ENCODE peak calls at places on chromosomes 5 and 9, in four cellular contexts. One of them, this sample, is unnamed.

GRCh38 chr5:59795141-59795540 is 98.4 kb downstream of the PDE4D start:
- DNase-seq in prostate gland: no peak
- DNase-seq in BE2C: no peak
- DNase-seq in colonic mucosa: no peak
- DNase-seq in this sample: no peak

GRCh38 chr9:15227491-15227890 is 79.5 kb downstream of the TTC39B start:
- DNase-seq in prostate gland: no peak
- DNase-seq in BE2C: no peak
- DNase-seq in colonic mucosa: no peak
- DNase-seq in this sample: no peak

GRCh38 chr9:108606408-108606807 is 249.4 kb downstream of the ACTL7B start:
- DNase-seq in prostate gland: no peak
- DNase-seq in BE2C: no peak
- DNase-seq in colonic mucosa: no peak
- DNase-seq in this sample: no peak

GRCh38 chr9:96556701-96557461 is 62.8 kb downstream of the CDC14B start:
- DNase-seq in prostate gland: no peak
- DNase-seq in BE2C: no peak
- DNase-seq in colonic mucosa: no peak
- DNase-seq in this sample: no peak

GRCh38 chr9:121285835-121286687 is 18.1 kb downstream of the GSN start:
- DNase-seq in prostate gland: peak; percentile 45
- DNase-seq in BE2C: no peak
- DNase-seq in colonic mucosa: peak; percentile 64
- DNase-seq in this sample: no peak

GRCh38 chr5:113214026-113214425 is 220.8 kb downstream of the TSSK1B start:
- DNase-seq in prostate gland: no peak
- DNase-seq in BE2C: no peak
- DNase-seq in colonic mucosa: no peak
- DNase-seq in this sample: no peak

GRCh38 chr9:126587187-126588185 is 26.2 kb upstream of the LMX1B start:
- DNase-seq in prostate gland: no peak
- DNase-seq in BE2C: peak; percentile 44
- DNase-seq in colonic mucosa: no peak
- DNase-seq in this sample: no peak

GRCh38 chr9:136852664-136853595 is 784 bp downstream of the MAMDC4 start:
- DNase-seq in prostate gland: no peak
- DNase-seq in BE2C: peak; percentile 13
- DNase-seq in colonic mucosa: peak; percentile 22
- DNase-seq in this sample: peak; percentile 18

GRCh38 chr5:56827043-56827442 is 11.7 kb downstream of the MAP3K1 start:
- DNase-seq in prostate gland: no peak
- DNase-seq in BE2C: peak; percentile 37
- DNase-seq in colonic mucosa: no peak
- DNase-seq in this sample: no peak

GRCh38 chr5:101370240-101370639 is 467.2 kb upstream of the ST8SIA4 start:
- DNase-seq in prostate gland: no peak
- DNase-seq in BE2C: no peak
- DNase-seq in colonic mucosa: no peak
- DNase-seq in this sample: no peak

GRCh38 chr5:172362755-172363154 is 79.2 kb upstream of the UBTD2 start:
- DNase-seq in prostate gland: no peak
- DNase-seq in BE2C: no peak
- DNase-seq in colonic mucosa: no peak
- DNase-seq in this sample: peak; percentile 56

GRCh38 chr5:169169786-169170185 is 131.2 kb downstream of the SLIT3 start:
- DNase-seq in prostate gland: no peak
- DNase-seq in BE2C: peak; percentile 67
- DNase-seq in colonic mucosa: no peak
- DNase-seq in this sample: no peak

GRCh38 chr9:84300271-84300670 is 40.3 kb downstream of the SLC28A3 start:
- DNase-seq in prostate gland: no peak
- DNase-seq in BE2C: no peak
- DNase-seq in colonic mucosa: no peak
- DNase-seq in this sample: no peak

GRCh38 chr9:29285818-29286217 is 1712.5 kb upstream of the C9orf72 start:
- DNase-seq in prostate gland: no peak
- DNase-seq in BE2C: no peak
- DNase-seq in colonic mucosa: no peak
- DNase-seq in this sample: no peak

GRCh38 chr5:160221082-160221481 is 8.2 kb upstream of the FABP6 start:
- DNase-seq in prostate gland: no peak
- DNase-seq in BE2C: no peak
- DNase-seq in colonic mucosa: no peak
- DNase-seq in this sample: no peak

GRCh38 chr5:1268666-1269065 is 26.2 kb downstream of the TERT start:
- DNase-seq in prostate gland: no peak
- DNase-seq in BE2C: no peak
- DNase-seq in colonic mucosa: no peak
- DNase-seq in this sample: no peak

GRCh38 chr5:141815051-141815795 is 63.0 kb downstream of the PCDH1 start:
- DNase-seq in prostate gland: no peak
- DNase-seq in BE2C: no peak
- DNase-seq in colonic mucosa: no peak
- DNase-seq in this sample: no peak
- TF ChIP-seq CTCF in prostate gland: no peak
- TF ChIP-seq CTCF in BE2C: no peak
- TF ChIP-seq CTCF in colonic mucosa: no peak
- TF ChIP-seq CTCF in this sample: no peak

GRCh38 chr9:123007269-123007668 is 26.2 kb upstream of the GPR21 start:
- DNase-seq in prostate gland: no peak
- DNase-seq in BE2C: no peak
- DNase-seq in colonic mucosa: no peak
- DNase-seq in this sample: no peak

GRCh38 chr9:123002754-123003153 is 30.7 kb upstream of the GPR21 start:
- DNase-seq in prostate gland: no peak
- DNase-seq in BE2C: no peak
- DNase-seq in colonic mucosa: no peak
- DNase-seq in this sample: no peak

GRCh38 chr9:123000371-123001068 is 32.9 kb upstream of the GPR21 start:
- DNase-seq in prostate gland: no peak
- DNase-seq in BE2C: no peak
- DNase-seq in colonic mucosa: no peak
- DNase-seq in this sample: no peak

GRCh38 chr9:123005964-123006363 is 27.5 kb upstream of the GPR21 start:
- DNase-seq in prostate gland: no peak
- DNase-seq in BE2C: no peak
- DNase-seq in colonic mucosa: no peak
- DNase-seq in this sample: no peak

GRCh38 chr9:123003467-123003866 is 30.0 kb upstream of the GPR21 start:
- DNase-seq in prostate gland: no peak
- DNase-seq in BE2C: no peak
- DNase-seq in colonic mucosa: no peak
- DNase-seq in this sample: no peak
- H3K4me3 ChIP-seq in prostate gland: no peak overlapping the region
- H3K4me3 ChIP-seq in BE2C: no peak overlapping the region
- H3K4me3 ChIP-seq in colonic mucosa: no peak overlapping the region
- H3K4me3 ChIP-seq in this sample: no peak overlapping the region

DNA sequence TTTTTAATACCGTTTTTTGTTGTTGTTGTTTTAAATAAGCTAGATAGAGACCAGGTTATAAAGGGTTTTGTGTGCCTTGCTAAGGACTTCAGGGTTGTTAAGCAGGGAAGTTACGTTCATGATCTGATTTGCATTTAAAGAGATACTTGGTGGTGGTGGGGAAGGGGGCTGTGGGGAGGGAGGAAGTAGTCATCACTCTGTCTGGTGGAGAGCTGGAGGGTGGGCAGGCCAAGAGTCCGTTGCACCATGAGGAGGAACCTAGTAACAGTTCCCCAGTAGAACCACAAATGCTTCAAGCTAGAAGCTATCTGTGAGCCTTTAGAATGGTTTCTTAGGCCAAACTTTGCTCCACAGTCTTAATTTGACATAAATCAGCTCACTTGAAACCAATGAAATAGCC is 18.7 kb upstream of the ROPN1L start:
- DNase-seq in prostate gland: no peak
- DNase-seq in BE2C: no peak
- DNase-seq in colonic mucosa: no peak
- DNase-seq in this sample: no peak
- H3K36me3 ChIP-seq in prostate gland: no peaks in the 10 kb centered on the region
- H3K36me3 ChIP-seq in BE2C: peaks cover 64% of the 10 kb centered on the region
- H3K36me3 ChIP-seq in colonic mucosa: peaks cover 16% of the 10 kb centered on the region
- H3K36me3 ChIP-seq in this sample: peaks cover 30% of the 10 kb centered on the region

DNA sequence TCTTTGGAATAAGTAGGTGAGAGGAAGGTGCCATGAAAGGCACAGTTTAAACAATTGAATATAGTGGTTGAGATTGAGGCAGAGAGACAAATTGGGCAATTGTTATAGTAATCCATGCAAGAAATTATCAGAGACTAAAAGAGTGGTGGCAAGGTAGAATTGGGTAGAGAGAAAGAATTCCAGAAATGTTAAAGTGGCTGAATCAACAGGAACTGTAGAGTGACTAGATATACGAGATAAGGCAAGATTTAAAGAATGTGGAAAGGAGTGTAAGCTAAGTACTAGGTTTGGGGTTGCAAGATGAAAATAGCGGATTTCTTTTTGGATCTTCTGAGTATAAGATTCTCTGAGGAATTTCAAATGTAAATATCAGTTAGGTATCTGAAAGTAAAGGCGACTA is 285.2 kb downstream of the DMRTA1 start:
- DNase-seq in prostate gland: no peak
- DNase-seq in BE2C: no peak
- DNase-seq in colonic mucosa: no peak
- DNase-seq in this sample: no peak
- TF ChIP-seq CTCF in prostate gland: no peak
- TF ChIP-seq CTCF in BE2C: no peak
- TF ChIP-seq CTCF in colonic mucosa: no peak
- TF ChIP-seq CTCF in this sample: no peak